ENCODE peak calls at places on chromosomes 5 and 9, in five cellular contexts. Y is pancreas, Q is cardiac muscle cell, M is left lung, D is aorta. Z is an unnamed sample. For H3K4me1, the result is how much of the 10 kb centered on the place peaks cover.

GRCh38 chr5:55985181-55985580 is 9.6 kb downstream of the IL6ST start:
- DNase-seq in Y (no peak), Q (no peak), M (no peak), D (no peak), Z (no peak)

GRCh38 chr5:135986891-135987401 is 32.2 kb upstream of the LECT2 start:
- DNase-seq in Y (no peak), Q (no peak), M (no peak), D (no peak), Z (no peak)

GRCh38 chr5:41843456-41844112 is 26.6 kb downstream of the OXCT1 start:
- DNase-seq in Y (no peak), Q (peak), M (no peak), D (no peak), Z (peak)

GRCh38 chr9:113854310-113854709 is 21.8 kb upstream of the ZNF618 start:
- DNase-seq in Y (no peak), Q (peak), M (no peak), D (no peak), Z (no peak)

GRCh38 chr9:13279284-13280162 is at the start of gene MPDZ:
- DNase-seq in Y (peak), Q (peak), M (peak), D (peak), Z (no peak)

GRCh38 chr9:88052446-88052845 is 78.1 kb upstream of the CDK20 start:
- DNase-seq in Y (no peak), Q (no peak), M (no peak), D (no peak), Z (no peak)

GRCh38 chr9:24698864-24699518 is 153.3 kb upstream of the IZUMO3 start:
- DNase-seq in Y (no peak), Q (no peak), M (no peak), D (no peak), Z (no peak)

GRCh38 chr5:180396931-180397330 is 43.8 kb upstream of the GFPT2 start:
- DNase-seq in Y (no peak), Q (no peak), M (no peak), D (no peak), Z (no peak)

GRCh38 chr5:90909091-90909503 is 350.5 kb downstream of the ADGRV1 start:
- DNase-seq in Y (no peak), Q (no peak), M (no peak), D (no peak), Z (no peak)

GRCh38 chr5:142246263-142246662 is 78.6 kb downstream of the SPRY4 start:
- DNase-seq in Y (no peak), Q (no peak), M (no peak), D (peak), Z (no peak)

GRCh38 chr5:172074896-172075295 is 68.5 kb upstream of the FBXW11 start:
- DNase-seq in Y (no peak), Q (no peak), M (no peak), D (no peak), Z (no peak)

GRCh38 chr5:180670586-180671359 is 21.4 kb upstream of the FLT4 start:
- DNase-seq in Y (no peak), Q (peak), M (no peak), D (no peak), Z (peak)

GRCh38 chr9:133707065-133707760 is 30.9 kb downstream of the SARDH start:
- DNase-seq in Y (peak), Q (no peak), M (peak), D (peak), Z (no peak)

GRCh38 chr5:59746261-59746765 is 147.2 kb downstream of the PDE4D start:
- DNase-seq in Y (no peak), Q (no peak), M (no peak), D (no peak), Z (no peak)

GRCh38 chr5:154190652-154191304 is at the start of gene GALNT10:
- DNase-seq in Y (peak), Q (peak), M (peak), D (peak), Z (peak)

GRCh38 chr9:83956288-83957028 is 23.6 kb downstream of the HNRNPK start:
- DNase-seq in Y (peak), Q (no peak), M (peak), D (peak), Z (peak)

GRCh38 chr5:137453476-137454080 is 45.5 kb downstream of the SPOCK1 start:
- DNase-seq in Y (no peak), Q (peak), M (no peak), D (no peak), Z (no peak)

GRCh38 chr5:56126487-56127179 is 106.5 kb downstream of the ANKRD55 start:
- DNase-seq in Y (no peak), Q (no peak), M (no peak), D (no peak), Z (peak)

GRCh38 chr9:132961002-132961401 is 16.6 kb upstream of the TSC1 start:
- DNase-seq in Y (no peak), Q (no peak), M (no peak), D (no peak), Z (no peak)

GRCh38 chr5:75152861-75153260 is 83.8 kb downstream of the ANKRD31 start:
- DNase-seq in Y (no peak), Q (no peak), M (no peak), D (no peak), Z (no peak)

GRCh38 chr5:39138892-39139291 is 64.7 kb upstream of the RICTOR start:
- DNase-seq in Y (no peak), Q (no peak), M (no peak), D (no peak), Z (no peak)

GRCh38 chr5:65555266-65555665 is 7.7 kb downstream of the CENPK start:
- DNase-seq in Y (no peak), Q (no peak), M (no peak), D (no peak), Z (no peak)

GRCh38 chr5:57117601-57118000 is 56.3 kb upstream of the GPBP1 start:
- DNase-seq in Y (no peak), Q (no peak), M (no peak), D (no peak), Z (peak)

GRCh38 chr5:170537451-170538095 is 33.8 kb downstream of the KCNIP1 start:
- DNase-seq in Y (no peak), Q (no peak), M (no peak), D (no peak), Z (no peak)

GRCh38 chr5:73435640-73436534 is 12.7 kb downstream of the FOXD1 start:
- DNase-seq in Y (no peak), Q (no peak), M (no peak), D (no peak), Z (no peak)

GRCh38 chr5:158265931-158266710 is 407.2 kb upstream of the CLINT1 start:
- DNase-seq in Y (no peak), Q (no peak), M (no peak), D (no peak), Z (no peak)

GRCh38 chr5:96528816-96529474 is 95.9 kb upstream of the PCSK1 start:
- DNase-seq in Y (no peak), Q (no peak), M (no peak), D (no peak), Z (no peak)

GRCh38 chr9:68836788-68837187 is 131.7 kb downstream of the PIP5K1B start:
- DNase-seq in Y (no peak), Q (no peak), M (no peak), D (no peak), Z (no peak)

GRCh38 chr5:138979684-138980275 is 104.6 kb upstream of the LRRTM2 start:
- DNase-seq in Y (no peak), Q (no peak), M (no peak), D (no peak), Z (peak)

GRCh38 chr9:87516222-87516930 is 18.7 kb downstream of the DAPK1 start:
- DNase-seq in Y (no peak), Q (no peak), M (peak), D (peak), Z (no peak)

GRCh38 chr5:139494256-139494655 is 11.7 kb upstream of the STING1 start:
- DNase-seq in Y (no peak), Q (no peak), M (no peak), D (no peak), Z (no peak)

GRCh38 chr9:89454498-89455355 is 43.2 kb downstream of the SEMA4D start:
- DNase-seq in Y (no peak), Q (no peak), M (no peak), D (no peak), Z (no peak)

GRCh38 chr9:28423255-28423654 is 850.0 kb upstream of the C9orf72 start:
- DNase-seq in Y (no peak), Q (no peak), M (no peak), D (no peak), Z (no peak)

GRCh38 chr5:141640051-141640415 is 3.2 kb downstream of the RELL2 start:
- DNase-seq in Y (no peak), Q (no peak), M (no peak), D (no peak), Z (no peak)

GRCh38 chr9:96061293-96061987 is 185.9 kb downstream of the ERCC6L2 start:
- DNase-seq in Y (no peak), Q (peak), M (no peak), D (peak), Z (peak)

GRCh38 chr5:177389368-177390169 is 5.3 kb downstream of the SLC34A1 start:
- DNase-seq in Y (no peak), Q (no peak), M (peak), D (peak), Z (peak)
- H3K4me3 ChIP-seq in Y (no peak), Q (no peak), M (no peak), D (no peak), Z (no peak)

GRCh38 chr5:68247627-68248026 is 32.1 kb downstream of the PIK3R1 start:
- DNase-seq in Y (no peak), Q (no peak), M (no peak), D (no peak), Z (no peak)

GRCh38 chr5:68246802-68247201 is 31.2 kb downstream of the PIK3R1 start:
- DNase-seq in Y (no peak), Q (no peak), M (no peak), D (no peak), Z (no peak)

GRCh38 chr5:68243681-68244080 is 28.1 kb downstream of the PIK3R1 start:
- DNase-seq in Y (no peak), Q (no peak), M (no peak), D (no peak), Z (no peak)

GRCh38 chr5:68243251-68243650 is 27.7 kb downstream of the PIK3R1 start:
- DNase-seq in Y (no peak), Q (no peak), M (no peak), D (no peak), Z (no peak)

DNA sequence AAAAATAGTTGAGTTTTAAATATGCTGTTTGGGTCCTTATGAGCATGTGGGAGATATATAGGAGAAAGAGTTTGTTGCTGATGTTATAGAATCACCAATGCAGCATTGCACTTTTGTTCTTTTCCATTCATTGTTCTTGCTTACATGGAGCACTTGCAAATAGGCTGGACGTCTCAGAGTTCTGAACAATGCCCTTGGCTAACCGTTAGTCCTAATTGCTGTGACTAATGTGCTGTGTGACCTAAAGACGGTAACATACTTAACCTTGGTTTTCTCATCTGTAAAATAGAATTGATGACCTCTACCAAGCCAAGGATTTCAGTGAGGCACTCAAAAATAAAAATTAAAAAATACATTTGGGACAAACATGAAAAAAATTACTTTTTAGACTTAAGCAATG is 29.8 kb downstream of the PIK3R1 start:
- DNase-seq in Y (no peak), Q (no peak), M (no peak), D (no peak), Z (no peak)
- H3K4me1 ChIP-seq in Y (under half), Q (under half), M (half or more), D (under half), Z (half or more)

GRCh38 chr5:37005252-37005651 is 128.7 kb downstream of the NIPBL start:
- DNase-seq in Y (no peak), Q (no peak), M (no peak), D (no peak), Z (no peak)
- H3K4me3 ChIP-seq in Y (no peak), Q (no peak), M (no peak), D (no peak), Z (no peak)

GRCh38 chr9:127557466-127557869 is 54.6 kb upstream of the STXBP1 start:
- DNase-seq in Y (no peak), Q (peak), M (no peak), D (peak), Z (no peak)
- H3K4me1 ChIP-seq in Y (half or more), Q (under half), M (half or more), D (under half), Z (half or more)